ENCODE peak calls at places on chromosomes 4 and X, in nine cellular contexts. R is fibroblast of lung, E is left lung, Z is breast epithelium, F is heart right ventricle, D is aorta, U is endodermal cell, X is cardiac muscle cell, I is hepatocyte. Y is an unnamed sample.
A peak's percentile ranks its signal among the peaks of the same experiment; 100 is the strongest.

GRCh38 chr4:53208749-53209148 is 157.1 kb downstream of the SCFD2 start:
- DNase-seq in R (no peak), E (no peak), Z (no peak), F (no peak), D (no peak), U (no peak), X (no peak), I (no peak), Y (no peak)

GRCh38 chr4:149095798-149096197 is 653.6 kb upstream of the NR3C2 start:
- DNase-seq in R (peak; percentile 89), E (no peak), Z (no peak), F (no peak), D (no peak), U (no peak), X (no peak), I (no peak), Y (no peak)

GRCh38 chr4:30600246-30600645 is 119.9 kb upstream of the PCDH7 start:
- DNase-seq in R (peak; percentile 47), E (no peak), Z (no peak), F (no peak), D (no peak), U (no peak), X (peak; percentile 80), I (no peak), Y (no peak)

GRCh38 chrX:24023972-24024664 is 2.9 kb downstream of the KLHL15 start:
- DNase-seq in R (no peak), E (no peak), Z (no peak), F (no peak), D (no peak), U (no peak), X (peak; percentile 22), I (peak; percentile 38), Y (no peak)

GRCh38 chrX:117992324-117992723 is 124.3 kb downstream of the KLHL13 start:
- DNase-seq in R (no peak), E (no peak), Z (no peak), F (no peak), D (no peak), U (no peak), X (no peak), I (no peak), Y (no peak)

GRCh38 chr4:187541666-187542065 is 453.9 kb upstream of the ZFP42 start:
- DNase-seq in R (no peak), E (no peak), Z (no peak), F (no peak), D (no peak), U (no peak), X (no peak), I (no peak), Y (no peak)

GRCh38 chr4:5142726-5143125 is 91.4 kb downstream of the STK32B start:
- DNase-seq in R (peak; percentile 36), E (no peak), Z (no peak), F (no peak), D (no peak), U (peak; percentile 84), X (peak; percentile 70), I (peak; percentile 63), Y (no peak)

GRCh38 chr4:89829470-89830138 is 7.4 kb downstream of the SNCA start:
- DNase-seq in R (peak; percentile 37), E (no peak), Z (no peak), F (no peak), D (peak; percentile 55), U (no peak), X (peak; percentile 87), I (no peak), Y (no peak)

GRCh38 chr4:126604273-126604867 is 1028.4 kb upstream of the INTU start:
- DNase-seq in R (peak; percentile 38), E (no peak), Z (no peak), F (no peak), D (no peak), U (no peak), X (peak; percentile 65), I (peak; percentile 62), Y (no peak)

GRCh38 chr4:127775843-127776242 is 6.3 kb upstream of the HSPA4L start:
- DNase-seq in R (no peak), E (peak; percentile 6), Z (no peak), F (no peak), D (no peak), U (no peak), X (no peak), I (no peak), Y (no peak)

GRCh38 chr4:73844352-73844751 is 7.9 kb downstream of the CXCL6 start:
- DNase-seq in R (peak; percentile 83), E (no peak), Z (no peak), F (no peak), D (no peak), U (no peak), X (peak; percentile 70), I (no peak), Y (no peak)

GRCh38 chrX:9467181-9467580 is 2.3 kb downstream of the TBL1X start:
- DNase-seq in R (no peak), E (no peak), Z (no peak), F (no peak), D (no peak), U (no peak), X (no peak), I (no peak), Y (no peak)

GRCh38 chr4:132818091-132818490 is 331.0 kb upstream of the PCDH10 start:
- DNase-seq in R (no peak), E (no peak), Z (no peak), F (no peak), D (no peak), U (peak; percentile 91), X (no peak), I (peak; percentile 31), Y (no peak)

GRCh38 chrX:86047174-86047991 is at the start of gene CHM:
- DNase-seq in R (peak; percentile 83), E (peak; percentile 53), Z (peak; percentile 68), F (peak; percentile 19), D (peak; percentile 61), U (peak; percentile 85), X (peak; percentile 87), I (peak; percentile 78), Y (peak; percentile 49)

DNA sequence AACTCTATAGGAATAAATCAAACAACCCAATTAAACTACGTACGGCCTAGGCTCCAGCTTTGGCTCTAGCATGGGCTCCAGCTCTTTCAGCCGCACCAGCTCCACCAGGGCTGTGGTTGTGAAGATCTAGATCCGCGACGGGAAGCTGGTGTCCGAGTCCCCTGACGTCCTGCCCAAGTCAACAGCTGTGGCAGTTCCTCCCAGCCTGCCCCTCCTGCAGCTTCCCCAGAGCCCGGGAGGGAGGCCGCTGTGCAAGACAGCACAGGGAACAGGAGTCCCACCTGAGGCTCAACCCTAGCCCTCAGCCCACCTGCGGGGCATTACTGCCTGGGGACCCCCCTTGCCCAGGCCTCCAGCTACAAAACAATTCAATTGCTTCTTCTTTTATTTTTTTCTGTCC is 2680.3 kb downstream of the PCDH7 start:
- DNase-seq in R (no peak), E (peak; percentile 53), Z (no peak), F (no peak), D (peak; percentile 17), U (no peak), X (no peak), I (no peak), Y (no peak)
- H3K9me3 ChIP-seq in R (no peaks in the 10 kb centered on the region), E (no peaks in the 10 kb centered on the region), Z (no peaks in the 10 kb centered on the region), F (peaks cover 16% of the 10 kb centered on the region), D (no peaks in the 10 kb centered on the region), U (no peaks in the 10 kb centered on the region), X (no peaks in the 10 kb centered on the region), I (no peaks in the 10 kb centered on the region), Y (no peaks in the 10 kb centered on the region)

GRCh38 chr4:120659626-120660170 is 262.8 kb downstream of the PRDM5 start:
- DNase-seq in R (no peak), E (no peak), Z (no peak), F (no peak), D (no peak), U (no peak), X (no peak), I (no peak), Y (no peak)
- H3K4me1 ChIP-seq in R (no peaks in the 10 kb centered on the region), E (no peaks in the 10 kb centered on the region), Z (no peaks in the 10 kb centered on the region), F (no peaks in the 10 kb centered on the region), D (no peaks in the 10 kb centered on the region), U (no peaks in the 10 kb centered on the region), X (no peaks in the 10 kb centered on the region), I (no peaks in the 10 kb centered on the region), Y (no peaks in the 10 kb centered on the region)

GRCh38 chr4:183110244-183110643 is 11.2 kb downstream of the WWC2 start:
- DNase-seq in R (no peak), E (no peak), Z (no peak), F (no peak), D (no peak), U (no peak), X (no peak), I (no peak), Y (no peak)
- H3K27ac ChIP-seq in R (no peak overlapping the region), E (no peak overlapping the region), Z (no peak overlapping the region), F (no peak overlapping the region), D (no peak overlapping the region), U (no peak overlapping the region), X (no peak overlapping the region), I (no peak overlapping the region), Y (no peak overlapping the region)

GRCh38 chrX:70505451-70505841 is 60.8 kb downstream of the DLG3 start:
- DNase-seq in R (no peak), E (no peak), Z (no peak), F (no peak), D (no peak), U (no peak), X (no peak), I (no peak), Y (no peak)
- H3K9me3 ChIP-seq in R (no peaks in the 10 kb centered on the region), E (no peaks in the 10 kb centered on the region), Z (no peaks in the 10 kb centered on the region), F (no peaks in the 10 kb centered on the region), D (no peaks in the 10 kb centered on the region), U (no peaks in the 10 kb centered on the region), X (no peaks in the 10 kb centered on the region), I (no peaks in the 10 kb centered on the region), Y (no peaks in the 10 kb centered on the region)

DNA sequence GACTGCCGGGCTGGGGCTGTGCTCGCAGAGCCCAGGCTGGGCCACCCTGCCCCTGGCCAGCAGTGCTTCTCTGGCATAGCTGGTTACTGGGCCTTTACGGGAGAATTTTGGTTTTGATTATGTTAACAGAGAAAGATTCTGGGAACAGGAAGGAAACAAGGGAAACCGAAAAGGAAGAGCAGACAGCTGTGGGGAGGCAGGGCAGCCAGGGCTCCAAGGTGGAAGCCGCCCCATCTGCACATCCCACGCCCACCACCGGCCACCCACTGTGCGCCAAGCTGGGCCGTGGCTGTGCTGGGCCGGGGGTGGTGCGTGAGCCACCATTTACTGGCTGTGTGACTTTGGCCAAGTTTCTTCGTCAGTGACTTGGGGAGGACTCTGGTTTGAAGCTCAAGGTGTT is 20.1 kb downstream of the SH3BP2 start:
- DNase-seq in R (no peak), E (no peak), Z (no peak), F (no peak), D (no peak), U (no peak), X (no peak), I (no peak), Y (no peak)
- H3K4me1 ChIP-seq in R (peaks cover 13% of the 10 kb centered on the region), E (peaks cover 96% of the 10 kb centered on the region), Z (peaks cover 5% of the 10 kb centered on the region), F (peaks cover 52% of the 10 kb centered on the region), D (no peaks in the 10 kb centered on the region), U (no peaks in the 10 kb centered on the region), X (peaks cover 9% of the 10 kb centered on the region), I (peaks cover 19% of the 10 kb centered on the region), Y (peaks cover 37% of the 10 kb centered on the region)

Y was measured in effector memory CD4-positive, alpha-beta T cell.